ENCODE peak calls at places on chromosome 5, in nine cellular contexts. A is breast epithelium, V is A549, D is NB4, C is transverse colon, W is endothelial cell, R is OCI-LY7, X is mucosa of descending colon, B is upper lobe of left lung. G is an unnamed sample.

GRCh38 chr5:145661737-145662530 is 173.2 kb downstream of the PRELID2 start:
- DNase-seq in C (no peak), B (no peak), D (no peak), A (no peak), X (no peak), R (no peak), W (no peak), V (no peak), G (no peak)

GRCh38 chr5:61620660-61621650 is 288.9 kb downstream of the ZSWIM6 start:
- DNase-seq in V (no peak), D (no peak), W (no peak), B (peak), R (no peak), X (no peak), C (no peak), A (no peak), G (no peak)

GRCh38 chr5:124732891-124733670 is 13.4 kb downstream of the ZNF608 start:
- DNase-seq in V (no peak), A (no peak), W (no peak), B (no peak), R (no peak), D (no peak), X (no peak), C (no peak), G (no peak)

GRCh38 chr5:34044950-34045525 is 2.0 kb upstream of the C1QTNF3 start:
- DNase-seq in W (no peak), X (no peak), R (no peak), A (no peak), C (no peak), V (no peak), D (no peak), B (no peak), G (no peak)

GRCh38 chr5:151157426-151158286 is at the start of gene ANXA6:
- DNase-seq in B (peak), C (peak), W (peak), V (peak), R (no peak), X (peak), A (peak), D (peak), G (peak)

GRCh38 chr5:129541648-129542251 is 81.7 kb downstream of the ADAMTS19 start:
- DNase-seq in W (no peak), C (no peak), V (no peak), B (no peak), R (peak), D (peak), A (no peak), X (no peak), G (no peak)

GRCh38 chr5:114412509-114413171 is 50.8 kb downstream of the KCNN2 start:
- DNase-seq in D (peak), V (no peak), B (no peak), X (no peak), W (no peak), C (no peak), R (no peak), A (no peak), G (peak)

GRCh38 chr5:40503438-40503837 is 176.3 kb upstream of the PTGER4 start:
- DNase-seq in V (no peak), X (no peak), R (no peak), A (no peak), W (no peak), B (no peak), D (no peak), C (peak), G (peak)

GRCh38 chr5:43007246-43007910 is 32.7 kb downstream of the ANXA2R start:
- DNase-seq in V (peak), C (peak), W (peak), D (peak), X (peak), B (peak), R (peak), A (no peak), G (peak)

GRCh38 chr5:144143625-144144024 is 26.8 kb downstream of the YIPF5 start:
- DNase-seq in V (no peak), X (no peak), R (no peak), D (no peak), B (no peak), A (no peak), C (no peak), W (no peak), G (no peak)

GRCh38 chr5:4022991-4023390 is 427.4 kb downstream of the IRX1 start:
- DNase-seq in C (no peak), B (peak), W (no peak), D (no peak), R (no peak), V (no peak), A (no peak), X (no peak), G (no peak)

GRCh38 chr5:163855754-163856153 is 350.3 kb downstream of the MAT2B start:
- DNase-seq in V (no peak), B (no peak), R (no peak), W (no peak), C (no peak), A (no peak), D (no peak), X (no peak), G (no peak)

GRCh38 chr5:126354012-126354856 is 69.0 kb upstream of the GRAMD2B start:
- DNase-seq in D (peak), V (peak), B (no peak), W (no peak), C (no peak), R (peak), X (no peak), A (no peak), G (peak)

GRCh38 chr5:161546463-161547301 is at the start of gene GABRB2:
- DNase-seq in W (peak), D (peak), A (peak), C (peak), B (peak), X (peak), R (peak), V (no peak), G (no peak)

GRCh38 chr5:88952996-88953643 is 70.1 kb upstream of the MEF2C start:
- DNase-seq in A (no peak), W (no peak), R (peak), X (no peak), B (no peak), C (no peak), D (no peak), V (no peak), G (no peak)

GRCh38 chr5:16128944-16129343 is 50.6 kb downstream of the MARCHF11 start:
- DNase-seq in A (no peak), X (no peak), B (no peak), W (no peak), C (no peak), V (no peak), R (no peak), D (no peak), G (no peak)

GRCh38 chr5:146426853-146427618 is 20.1 kb upstream of the TCERG1 start:
- DNase-seq in R (peak), B (no peak), X (no peak), A (no peak), V (peak), D (peak), C (no peak), W (no peak), G (peak)

GRCh38 chr5:180598316-180598701 is 7.0 kb upstream of the SCGB3A1 start:
- DNase-seq in B (peak), R (no peak), A (peak), V (no peak), X (no peak), D (no peak), C (no peak), W (no peak), G (no peak)

GRCh38 chr5:109759304-109759703 is 69.6 kb downstream of the MAN2A1 start:
- DNase-seq in W (no peak), A (no peak), R (no peak), B (no peak), X (no peak), C (no peak), V (no peak), D (no peak), G (peak)

GRCh38 chr5:50945139-50945538 is 278.7 kb downstream of the PARP8 start:
- DNase-seq in X (no peak), A (no peak), B (no peak), W (no peak), D (no peak), C (no peak), V (no peak), R (no peak), G (no peak)

GRCh38 chr5:180313677-180314076 is 21.8 kb upstream of the MAPK9 start:
- DNase-seq in B (peak), D (peak), R (no peak), V (no peak), A (no peak), X (peak), C (no peak), W (peak), G (no peak)

GRCh38 chr5:116734717-116735072 is 160.1 kb upstream of the SEMA6A start:
- DNase-seq in V (no peak), R (no peak), W (no peak), C (no peak), A (no peak), D (no peak), X (no peak), B (no peak), G (no peak)

GRCh38 chr5:142915840-142916424 is 145.8 kb downstream of the ARHGAP26 start:
- DNase-seq in W (peak), V (peak), A (no peak), X (no peak), R (peak), B (no peak), D (peak), C (peak), G (peak)

GRCh38 chr5:159552751-159553150 is 222.5 kb upstream of the IL12B start:
- DNase-seq in W (no peak), X (no peak), D (no peak), R (no peak), B (no peak), C (no peak), V (no peak), A (no peak), G (peak)

GRCh38 chr5:74943905-74944304 is 77.7 kb upstream of the FAM169A start:
- DNase-seq in B (no peak), A (no peak), C (no peak), X (no peak), W (no peak), V (no peak), R (no peak), D (no peak), G (no peak)

GRCh38 chr5:94849821-94850736 is 231.6 kb downstream of the SLF1 start:
- DNase-seq in C (no peak), X (no peak), A (no peak), D (peak), R (peak), W (peak), B (no peak), V (peak), G (peak)

GRCh38 chr5:78151594-78152271 is 142.8 kb downstream of the AP3B1 start:
- DNase-seq in R (no peak), V (no peak), D (no peak), C (no peak), A (no peak), B (no peak), X (no peak), W (no peak), G (no peak)

GRCh38 chr5:59099270-59099994 is 516.6 kb downstream of the RAB3C start:
- DNase-seq in V (peak), C (no peak), A (no peak), W (no peak), X (no peak), R (no peak), B (no peak), D (peak), G (peak)

GRCh38 chr5:170275376-170275994 is 22.1 kb downstream of the LCP2 start:
- DNase-seq in B (no peak), D (no peak), W (no peak), V (no peak), A (no peak), R (no peak), X (no peak), C (no peak), G (no peak)

GRCh38 chr5:64451551-64451950 is 54.3 kb upstream of the RGS7BP start:
- DNase-seq in C (no peak), W (no peak), X (no peak), R (no peak), B (no peak), D (no peak), A (no peak), V (no peak), G (no peak)

DNA sequence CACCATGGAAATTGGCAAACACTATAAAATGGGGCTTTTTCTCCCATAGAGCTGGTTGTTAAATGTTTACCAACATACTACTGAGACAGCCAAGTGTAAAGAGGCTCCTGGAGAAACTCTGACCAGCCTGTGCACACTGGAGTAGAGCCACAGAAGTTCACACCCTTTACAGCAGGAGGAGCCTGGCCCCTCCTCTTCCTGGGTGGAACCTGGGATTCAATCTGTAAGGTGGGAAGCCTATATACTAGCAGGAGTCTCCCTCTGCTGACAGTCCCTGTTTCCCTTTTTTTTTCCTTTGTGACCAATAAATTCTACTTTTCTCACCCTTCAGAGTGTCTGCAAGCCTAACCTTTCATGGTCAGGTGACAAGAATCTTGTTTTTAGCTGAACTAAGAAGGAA is 10.4 kb upstream of the SLC30A5 start:
- DNase-seq in X (no peak), B (no peak), D (peak), R (no peak), W (no peak), A (no peak), V (no peak), C (peak), G (no peak)
- TF ChIP-seq CTCF in X (peak), B (no peak), D (no peak), R (no peak), W (no peak), A (no peak), V (no peak), C (peak), G (peak)

GRCh38 chr5:178208540-178209227 is 4.4 kb downstream of the HNRNPAB start:
- DNase-seq in X (no peak), W (no peak), D (peak), C (no peak), R (peak), B (no peak), A (peak), V (peak), G (no peak)
- TF ChIP-seq CTCF in X (no peak), W (no peak), D (peak), C (peak), R (peak), B (no peak), A (no peak), V (no peak), G (peak)

DNA sequence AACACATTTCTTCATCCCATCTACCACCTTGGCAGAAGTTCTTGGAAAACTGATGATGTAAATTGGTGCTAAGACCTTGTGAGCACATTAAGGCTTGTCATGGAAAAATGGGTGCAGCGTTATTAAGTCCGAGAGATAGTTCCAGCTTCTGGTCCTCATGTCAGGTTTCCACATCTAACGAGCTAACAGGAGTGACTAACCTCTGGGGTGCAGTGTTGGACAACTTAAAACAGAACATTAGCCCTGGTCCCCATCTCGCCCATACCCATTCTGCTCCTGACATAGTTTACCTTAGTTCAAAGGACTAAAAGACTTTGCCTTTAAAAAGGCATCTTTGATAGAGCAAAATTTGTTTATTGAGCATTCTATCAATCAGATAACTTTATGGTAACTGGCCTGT is 128.0 kb downstream of the SLC1A3 start:
- DNase-seq in C (no peak), D (peak), A (no peak), W (no peak), B (no peak), V (no peak), R (peak), X (no peak), G (no peak)
- TF ChIP-seq CTCF in C (no peak), D (peak), A (no peak), W (no peak), B (no peak), V (peak), R (peak), X (no peak), G (peak)

DNA sequence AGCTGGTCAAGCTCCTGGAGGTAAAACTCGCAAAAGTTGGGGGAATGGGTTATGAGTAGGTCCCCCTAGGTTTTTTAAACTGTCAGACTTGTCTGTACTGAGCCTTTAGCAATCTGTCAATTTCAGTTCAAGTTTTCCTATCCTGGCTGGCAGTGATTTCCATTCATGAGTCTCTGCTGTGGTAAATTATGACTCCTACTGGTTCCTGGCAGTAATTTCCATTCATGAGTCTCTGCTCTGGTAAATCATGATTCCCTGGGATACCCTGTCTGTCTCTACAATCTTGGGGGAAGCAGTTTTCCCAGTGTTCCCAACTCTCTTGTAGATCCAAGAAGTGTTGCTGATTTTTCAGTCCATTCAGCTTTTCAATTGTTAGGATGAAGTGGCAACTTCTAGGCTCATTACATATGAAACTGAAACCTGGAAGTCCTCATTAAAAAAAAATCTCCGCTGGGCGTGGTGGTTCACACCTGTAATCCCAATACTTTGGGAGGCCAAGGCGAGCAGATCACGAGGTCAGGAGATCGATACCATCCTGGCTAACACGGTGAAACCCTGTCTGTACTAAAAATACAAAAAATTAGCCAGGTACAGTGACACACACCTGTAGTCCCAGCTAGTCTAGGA is 91.3 kb upstream of the GPBP1 start:
- DNase-seq in B (no peak), V (no peak), R (peak), C (no peak), A (no peak), D (peak), W (no peak), X (no peak), G (peak)
- TF ChIP-seq CTCF in B (no peak), V (no peak), R (peak), C (peak), A (no peak), D (peak), W (peak), X (peak), G (peak)